ENCODE peak calls at places on chromosomes 6 and 20, in five cellular contexts. Z is HEK293T, B is fibroblast of the aortic adventitia, I is osteocyte, R is left ventricle myocardium inferior. Q is an unnamed sample.
A peak's percentile ranks its signal among the peaks of the same experiment; 100 is the strongest.

GRCh38 chr6:110617057-110617456 is 140.6 kb upstream of the SLC22A16 start:
- DNase-seq in R (no peak), Z (no peak), I (no peak), B (no peak), Q (no peak)

GRCh38 chr6:39599996-39600395 is 125.2 kb downstream of the KIF6 start:
- DNase-seq in B (no peak), Z (no peak), R (no peak), I (no peak), Q (no peak)

GRCh38 chr6:84675651-84676050 is 88.7 kb downstream of the TBX18 start:
- DNase-seq in B (no peak), I (no peak), Z (no peak), R (no peak), Q (no peak)

GRCh38 chr6:149365197-149365596 is 34.9 kb upstream of the SUMO4 start:
- DNase-seq in R (no peak), Z (no peak), B (no peak), I (no peak), Q (no peak)

GRCh38 chr6:24574809-24575208 is 71.2 kb downstream of the KIAA0319 start:
- DNase-seq in B (no peak), I (no peak), Z (no peak), R (no peak), Q (no peak)

GRCh38 chr20:41248371-41249024 is 69.0 kb downstream of the ZHX3 start:
- DNase-seq in B (peak; percentile 46), I (no peak), Z (no peak), R (no peak), Q (no peak)

GRCh38 chr6:168871535-168872106 is 382.0 kb downstream of the THBS2 start:
- DNase-seq in B (no peak), R (no peak), Z (no peak), I (no peak), Q (no peak)

GRCh38 chr20:46898433-46898832 is 3.8 kb downstream of the EYA2 start:
- DNase-seq in B (no peak), Z (no peak), R (no peak), I (no peak), Q (no peak)

GRCh38 chr6:69279805-69280204 is 517.0 kb downstream of the LMBRD1 start:
- DNase-seq in R (peak; percentile 17), I (no peak), B (no peak), Z (no peak), Q (no peak)

GRCh38 chr6:137588472-137588871 is 94.3 kb upstream of the OLIG3 start:
- DNase-seq in Z (no peak), B (no peak), R (no peak), I (no peak), Q (no peak)

GRCh38 chr6:122717350-122717749 is 62.2 kb upstream of the FABP7 start:
- DNase-seq in I (no peak), R (no peak), B (peak; percentile 78), Z (no peak), Q (no peak)

GRCh38 chr6:124958759-124959354 is 3.4 kb upstream of the RNF217 start:
- DNase-seq in B (no peak), R (no peak), I (no peak), Z (no peak), Q (peak; percentile 67)

GRCh38 chr6:166940643-166941068 is 15.7 kb downstream of the RNASET2 start:
- DNase-seq in I (no peak), R (no peak), Z (no peak), B (no peak), Q (peak; percentile 54)

GRCh38 chr20:13788167-13788834 is 3.5 kb downstream of the NDUFAF5 start:
- DNase-seq in I (no peak), R (no peak), B (peak; percentile 64), Z (peak; percentile 54), Q (peak; percentile 85)

GRCh38 chr6:41720783-41721182 is 14.6 kb downstream of the TFEB start:
- DNase-seq in I (no peak), Z (no peak), R (no peak), B (no peak), Q (no peak)

GRCh38 chr6:153405926-153406325 is 274.8 kb upstream of the RGS17 start:
- DNase-seq in Z (no peak), I (no peak), R (no peak), B (no peak), Q (no peak)

GRCh38 chr6:142753196-142753595 is 191.8 kb downstream of the HIVEP2 start:
- DNase-seq in R (no peak), B (no peak), I (no peak), Z (no peak), Q (no peak)

GRCh38 chr6:31776563-31776960 is 566 bp downstream of the VWA7 start:
- DNase-seq in R (no peak), I (no peak), B (no peak), Z (no peak), Q (no peak)

GRCh38 chr20:47701612-47702011 is 83.7 kb downstream of the SULF2 start:
- DNase-seq in R (no peak), Z (no peak), B (no peak), I (no peak), Q (no peak)

GRCh38 chr6:157443066-157443800 is 62.2 kb downstream of the ZDHHC14 start:
- DNase-seq in R (no peak), B (peak; percentile 47), Z (no peak), I (no peak), Q (no peak)

GRCh38 chr6:116529466-116529969 is 16.0 kb downstream of the TRAPPC3L start:
- DNase-seq in R (no peak), B (no peak), I (no peak), Z (no peak), Q (no peak)

GRCh38 chr6:129498950-129499870 is 210.8 kb downstream of the ARHGAP18 start:
- DNase-seq in I (no peak), Z (peak; percentile 50), R (no peak), B (peak; percentile 79), Q (peak; percentile 66)

GRCh38 chr6:148358196-148358785 is 15.7 kb downstream of the SASH1 start:
- DNase-seq in I (no peak), R (no peak), Z (no peak), B (peak; percentile 87), Q (no peak)

GRCh38 chr6:2546941-2547716 is 203.6 kb downstream of the MYLK4 start:
- DNase-seq in Z (no peak), R (no peak), B (no peak), I (no peak), Q (no peak)

GRCh38 chr6:159039885-159040258 is 4.9 kb downstream of the TAGAP start:
- DNase-seq in I (no peak), Z (no peak), B (no peak), R (no peak), Q (no peak)

GRCh38 chr6:148885154-148885870 is 138.5 kb downstream of the UST start:
- DNase-seq in I (no peak), R (no peak), B (peak; percentile 86), Z (no peak), Q (no peak)

GRCh38 chr6:27502508-27503435 is 29.9 kb upstream of the ZNF184 start:
- DNase-seq in R (peak; percentile 49), I (no peak), B (peak; percentile 65), Z (peak; percentile 57), Q (peak; percentile 86)

GRCh38 chr6:1970151-1970561 is 275.2 kb downstream of the GMDS start:
- DNase-seq in R (no peak), B (no peak), Z (no peak), I (no peak), Q (no peak)

GRCh38 chr6:169092375-169092774 is 161.3 kb downstream of the THBS2 start:
- DNase-seq in Z (no peak), I (peak; percentile 27), B (peak; percentile 59), R (no peak), Q (no peak)

GRCh38 chr6:125050663-125051318 is 88.6 kb downstream of the RNF217 start:
- DNase-seq in R (no peak), B (no peak), I (no peak), Z (peak; percentile 69), Q (no peak)

GRCh38 chr6:116876635-116877611 is at the start of gene RFX6:
- DNase-seq in Z (peak; percentile 57), R (no peak), B (no peak), I (no peak), Q (no peak)

GRCh38 chr6:56727097-56727845 is 84.6 kb upstream of the DST start:
- DNase-seq in R (no peak), Z (no peak), B (peak; percentile 85), I (no peak), Q (no peak)

GRCh38 chr6:29926081-29926794 is 16.1 kb upstream of the HLA-A start:
- DNase-seq in B (peak; percentile 26), R (peak; percentile 29), I (no peak), Z (no peak), Q (peak; percentile 70)

GRCh38 chr20:64238851-64239387 is 16.6 kb upstream of the PCMTD2 start:
- DNase-seq in B (no peak), Z (no peak), R (no peak), I (no peak), Q (no peak)

GRCh38 chr6:120211955-120212792 is 862.6 kb upstream of the MAN1A1 start:
- DNase-seq in B (peak; percentile 8), I (no peak), R (no peak), Z (no peak), Q (no peak)

GRCh38 chr6:136351518-136352106 is 62.0 kb upstream of the BCLAF1 start:
- DNase-seq in R (no peak), I (no peak), Z (peak; percentile 31), B (no peak), Q (no peak)

GRCh38 chr20:61764471-61765020 is 301.1 kb downstream of the TAF4 start:
- DNase-seq in I (no peak), B (no peak), R (no peak), Z (no peak), Q (no peak)

GRCh38 chr20:5780233-5781217 is 30.3 kb downstream of the SHLD1 start:
- DNase-seq in Z (no peak), B (no peak), R (no peak), I (no peak), Q (no peak)

GRCh38 chr20:46051556-46052323 is 22.7 kb downstream of the SLC12A5 start:
- DNase-seq in R (no peak), B (no peak), Z (no peak), I (no peak), Q (peak; percentile 53)

GRCh38 chr6:153038378-153038777 is 35.9 kb upstream of the MTRF1L start:
- DNase-seq in B (peak; percentile 74), R (no peak), Z (no peak), I (no peak), Q (peak; percentile 49)